ENCODE peak calls at places on chromosomes 6 and 20, in ten cellular contexts. R is stimulated activated naive CD8-positive, alpha-beta T cell treated with anti-CD3 and anti-CD28 coated beads, Interleukin-15, Interleukin-2, amounts not matched to agents 100 U/mL and 50 U/mL, for 24 hours; C is activated naive CD8-positive, alpha-beta T cell treated with anti-CD3 and anti-CD28 coated beads, Interleukin-2, amount 50 U/mL, for 16 hours; X is neural crest cell; V is nephron progenitor cell; J is cardiac fibroblast; D is aorta; N is AG08396; G is psoas muscle; A is frontal cortex. I is an unnamed sample.

GRCh38 chr20:46160661-46161060 is 42.5 kb downstream of the CD40 start:
- DNase-seq in R (no peak), C (no peak), X (no peak), V (no peak), J (no peak), D (no peak), N (no peak), G (no peak), A (no peak), I (no peak)

GRCh38 chr20:17852323-17852722 is 116.3 kb downstream of the SNX5 start:
- DNase-seq in R (no peak), C (no peak), X (no peak), V (no peak), J (no peak), D (no peak), N (no peak), G (no peak), A (no peak), I (no peak)

GRCh38 chr20:47952165-47952564 is 166.9 kb upstream of the SULF2 start:
- DNase-seq in R (no peak), C (no peak), X (no peak), V (no peak), J (no peak), D (no peak), N (no peak), G (no peak), A (no peak), I (no peak)

GRCh38 chr20:44650777-44651493 is 564 bp downstream of the ADA start:
- DNase-seq in R (peak), C (no peak), X (no peak), V (no peak), J (peak), D (no peak), N (peak), G (peak), A (no peak), I (peak)

GRCh38 chr6:33747823-33748222 is 1.1 kb upstream of the IP6K3 start:
- DNase-seq in R (no peak), C (no peak), X (no peak), V (no peak), J (no peak), D (no peak), N (no peak), G (no peak), A (no peak), I (no peak)

GRCh38 chr6:4941782-4942672 is 61.8 kb downstream of the RPP40 start:
- DNase-seq in R (peak), C (no peak), X (no peak), V (no peak), J (peak), D (no peak), N (peak), G (peak), A (no peak), I (no peak)

GRCh38 chr6:14550817-14551216 is 433.2 kb downstream of the CD83 start:
- DNase-seq in R (no peak), C (no peak), X (no peak), V (no peak), J (peak), D (no peak), N (no peak), G (peak), A (no peak), I (no peak)

GRCh38 chr6:148074291-148074690 is 268.3 kb upstream of the SASH1 start:
- DNase-seq in R (no peak), C (no peak), X (no peak), V (no peak), J (no peak), D (no peak), N (no peak), G (no peak), A (no peak), I (no peak)

GRCh38 chr6:147805155-147805554 is 296.7 kb downstream of the SAMD5 start:
- DNase-seq in R (no peak), C (no peak), X (no peak), V (no peak), J (no peak), D (no peak), N (no peak), G (no peak), A (no peak), I (no peak)

GRCh38 chr20:33465536-33466302 is 22.2 kb upstream of the SNTA1 start:
- DNase-seq in R (no peak), C (no peak), X (peak), V (peak), J (no peak), D (no peak), N (no peak), G (no peak), A (peak), I (no peak)

GRCh38 chr20:62315773-62316172 is 13.0 kb downstream of the ADRM1 start:
- DNase-seq in R (no peak), C (no peak), X (no peak), V (no peak), J (no peak), D (no peak), N (no peak), G (no peak), A (no peak), I (no peak)